ENCODE peak calls at places on chromosomes 2 and 18, in eight cellular contexts. R is hepatic stellate cell; P is activated naive CD4-positive, alpha-beta T cell treated with anti-CD3 and anti-CD28 coated beads, Interleukin-2, amount 10 ng/mL, durations not matched to agents 7 days and 5 days; K is K562; D is PC-3; H is stimulated activated CD4-positive, alpha-beta T cell treated with anti-CD3 and anti-CD28 coated beads, Interleukin-12 subunit alpha, Interleukin-12 subunit beta, amount 100 ng/mL, for 4 hours; Q is HT1080; L is GM12892. B is an unnamed sample.

GRCh38 chr2:133266075-133266925 is 302.0 kb downstream of the NCKAP5 start:
- DNase-seq in R (peak; percentile 40), P (no peak), K (no peak), D (peak; percentile 28), H (no peak), Q (peak; percentile 11), L (no peak), B (no peak)

GRCh38 chr2:236440110-236440881 is 129.3 kb upstream of the ACKR3 start:
- DNase-seq in R (no peak), P (no peak), K (no peak), D (no peak), H (no peak), Q (no peak), L (no peak), B (no peak)

GRCh38 chr2:220071716-220072115 is 444.3 kb downstream of the SLC4A3 start:
- DNase-seq in R (no peak), P (no peak), K (no peak), D (no peak), H (no peak), Q (no peak), L (no peak), B (no peak)

GRCh38 chr2:102618452-102619413 is 620 bp upstream of the SLC9A2 start:
- DNase-seq in R (no peak), P (no peak), K (peak; percentile 78), D (peak; percentile 43), H (peak; percentile 22), Q (no peak), L (no peak), B (no peak)

GRCh38 chr2:26847663-26848335 is at the start of gene DPYSL5:
- DNase-seq in R (no peak), P (peak; percentile 40), K (peak; percentile 91), D (no peak), H (peak; percentile 24), Q (no peak), L (no peak), B (no peak)

GRCh38 chr2:6674381-6674780 is 191.3 kb downstream of the CMPK2 start:
- DNase-seq in R (no peak), P (no peak), K (no peak), D (no peak), H (no peak), Q (no peak), L (no peak), B (no peak)

GRCh38 chr2:98647636-98648035 is 39.2 kb downstream of the UNC50 start:
- DNase-seq in R (no peak), P (no peak), K (no peak), D (peak; percentile 78), H (no peak), Q (no peak), L (no peak), B (no peak)

GRCh38 chr2:142603761-142604160 is 273.7 kb upstream of the KYNU start:
- DNase-seq in R (no peak), P (no peak), K (no peak), D (peak; percentile 59), H (no peak), Q (no peak), L (no peak), B (no peak)

GRCh38 chr2:72583376-72583775 is 242.5 kb downstream of the EXOC6B start:
- DNase-seq in R (no peak), P (no peak), K (no peak), D (no peak), H (no peak), Q (no peak), L (no peak), B (no peak)

GRCh38 chr2:33214857-33215256 is 261.6 kb upstream of the RASGRP3 start:
- DNase-seq in R (no peak), P (no peak), K (no peak), D (no peak), H (no peak), Q (no peak), L (no peak), B (no peak)

GRCh38 chr2:70565039-70565731 is 11.6 kb upstream of the TGFA start:
- DNase-seq in R (no peak), P (no peak), K (no peak), D (no peak), H (no peak), Q (no peak), L (no peak), B (no peak)

GRCh38 chr2:53127061-53127650 is 640.4 kb upstream of the CHAC2 start:
- DNase-seq in R (no peak), P (no peak), K (no peak), D (no peak), H (no peak), Q (no peak), L (no peak), B (no peak)

GRCh38 chr2:150919899-150920298 is 341.8 kb downstream of the RBM43 start:
- DNase-seq in R (no peak), P (no peak), K (no peak), D (no peak), H (no peak), Q (no peak), L (no peak), B (no peak)

GRCh38 chr2:32851777-32852439 is 94.8 kb upstream of the LTBP1 start:
- DNase-seq in R (no peak), P (no peak), K (no peak), D (no peak), H (no peak), Q (no peak), L (no peak), B (no peak)

GRCh38 chr18:74478876-74479275 is 17.3 kb upstream of the CNDP2 start:
- DNase-seq in R (no peak), P (no peak), K (no peak), D (no peak), H (no peak), Q (no peak), L (no peak), B (no peak)

GRCh38 chr2:1219901-1220691 is 193.2 kb upstream of the TPO start:
- DNase-seq in R (no peak), P (no peak), K (no peak), D (no peak), H (no peak), Q (no peak), L (no peak), B (no peak)

GRCh38 chr2:174568425-174568824 is 29.2 kb downstream of the WIPF1 start:
- DNase-seq in R (no peak), P (no peak), K (no peak), D (no peak), H (no peak), Q (no peak), L (no peak), B (no peak)

GRCh38 chr2:219001577-219002394 is 8.6 kb upstream of the CRYBA2 start:
- DNase-seq in R (no peak), P (no peak), K (peak; percentile 65), D (peak; percentile 86), H (peak; percentile 42), Q (no peak), L (no peak), B (no peak)

GRCh38 chr2:152497481-152498052 is 162.6 kb downstream of the FMNL2 start:
- DNase-seq in R (no peak), P (no peak), K (peak; percentile 25), D (peak; percentile 71), H (no peak), Q (peak; percentile 75), L (no peak), B (no peak)

GRCh38 chr2:26614205-26615128 is 26.7 kb downstream of the CIB4 start:
- DNase-seq in R (no peak), P (no peak), K (no peak), D (no peak), H (no peak), Q (no peak), L (no peak), B (no peak)

GRCh38 chr2:73212448-73213176 is 1.4 kb upstream of the SMYD5 start:
- DNase-seq in R (peak; percentile 88), P (peak; percentile 79), K (peak; percentile 76), D (peak; percentile 76), H (peak; percentile 72), Q (peak; percentile 72), L (peak; percentile 68), B (peak; percentile 72)

GRCh38 chr2:223837290-223838061 is at the start of gene AP1S3:
- DNase-seq in R (peak; percentile 79), P (peak; percentile 86), K (peak; percentile 57), D (peak; percentile 84), H (peak; percentile 74), Q (peak; percentile 38), L (peak; percentile 80), B (peak; percentile 33)

GRCh38 chr2:6370753-6371152 is 495.0 kb downstream of the CMPK2 start:
- DNase-seq in R (no peak), P (no peak), K (no peak), D (no peak), H (no peak), Q (no peak), L (no peak), B (no peak)

GRCh38 chr18:48902023-48902855 is 48.5 kb downstream of the SMAD7 start:
- DNase-seq in R (peak; percentile 94), P (peak; percentile 10), K (peak; percentile 69), D (peak; percentile 66), H (no peak), Q (peak; percentile 91), L (no peak), B (peak; percentile 51)

GRCh38 chr2:240881913-240882312 is 13.3 kb downstream of the AGXT start:
- DNase-seq in R (no peak), P (no peak), K (no peak), D (no peak), H (no peak), Q (no peak), L (no peak), B (no peak)

GRCh38 chr18:47605093-47605492 is 325.4 kb downstream of the SMAD2 start:
- DNase-seq in R (no peak), P (no peak), K (no peak), D (no peak), H (no peak), Q (no peak), L (no peak), B (no peak)

GRCh38 chr2:239800785-239801184 is 224.4 kb downstream of the NDUFA10 start:
- DNase-seq in R (no peak), P (peak; percentile 10), K (no peak), D (no peak), H (no peak), Q (no peak), L (no peak), B (no peak)

GRCh38 chr18:63253428-63254372 is 65.9 kb downstream of the BCL2 start:
- DNase-seq in R (peak; percentile 21), P (no peak), K (no peak), D (no peak), H (no peak), Q (peak; percentile 37), L (no peak), B (no peak)

GRCh38 chr2:233844064-233844807 is 10.1 kb downstream of the HJURP start:
- DNase-seq in R (no peak), P (no peak), K (no peak), D (no peak), H (no peak), Q (no peak), L (no peak), B (no peak)

GRCh38 chr18:35071819-35072247 is 30.6 kb downstream of the MAPRE2 start:
- DNase-seq in R (no peak), P (no peak), K (no peak), D (no peak), H (no peak), Q (no peak), L (no peak), B (no peak)

GRCh38 chr2:20391951-20392699 is 41.5 kb upstream of the PUM2 start:
- DNase-seq in R (no peak), P (no peak), K (peak; percentile 53), D (peak; percentile 77), H (no peak), Q (peak; percentile 42), L (no peak), B (no peak)